ENCODE peak calls at places on chromosomes 4 and X, in five cellular contexts. G is A549, A is upper lobe of right lung, K is NCI-H2029 treated with DMSO at 0.1 percent for 48 hours, H is D341Med. Y is an unnamed sample.
A peak's percentile ranks its signal among the peaks of the same experiment; 100 is the strongest.

GRCh38 chr4:112252234-112252633 is 20.6 kb downstream of the AP1AR start:
- DNase-seq in G (no peak), A (no peak), K (no peak), H (no peak), Y (no peak)

GRCh38 chr4:48546336-48546735 is 56.3 kb downstream of the ZAR1 start:
- DNase-seq in G (peak; percentile 42), A (no peak), K (no peak), H (peak; percentile 35), Y (peak; percentile 25)

GRCh38 chrX:154368630-154369452 is 5.6 kb downstream of the FLNA start:
- DNase-seq in G (peak; percentile 87), A (peak; percentile 90), K (no peak), H (no peak), Y (no peak)

GRCh38 chr4:23006756-23007155 is 314.0 kb downstream of the GBA3 start:
- DNase-seq in G (no peak), A (no peak), K (no peak), H (no peak), Y (no peak)

GRCh38 chr4:306551-306961 is 1.3 kb upstream of the ZNF732 start:
- DNase-seq in G (no peak), A (no peak), K (no peak), H (no peak), Y (no peak)

GRCh38 chrX:106752101-106752678 is 25.7 kb downstream of the RNF128 start:
- DNase-seq in G (peak; percentile 4), A (no peak), K (no peak), H (no peak), Y (no peak)

GRCh38 chrX:83892433-83892832 is 31.5 kb downstream of the CYLC1 start:
- DNase-seq in G (no peak), A (no peak), K (no peak), H (no peak), Y (no peak)

GRCh38 chr4:51842167-51842553 is 793 bp upstream of the DCUN1D4 start:
- DNase-seq in G (peak; percentile 2), A (no peak), K (no peak), H (no peak), Y (no peak)

GRCh38 chr4:56434599-56435000 is 815 bp downstream of the PPAT start:
- DNase-seq in G (no peak), A (no peak), K (peak; percentile 22), H (no peak), Y (no peak)

GRCh38 chr4:6044805-6045204 is 26.6 kb upstream of the C4orf50 start:
- DNase-seq in G (no peak), A (no peak), K (no peak), H (no peak), Y (no peak)

GRCh38 chr4:28555851-28556250 is 1695.2 kb downstream of the STIM2 start:
- DNase-seq in G (no peak), A (no peak), K (no peak), H (no peak), Y (no peak)

GRCh38 chr4:186591651-186592050 is 36.3 kb upstream of the MTNR1A start:
- DNase-seq in G (no peak), A (no peak), K (no peak), H (no peak), Y (no peak)

GRCh38 chr4:127140306-127140705 is 492.5 kb upstream of the INTU start:
- DNase-seq in G (peak; percentile 20), A (no peak), K (peak; percentile 50), H (no peak), Y (no peak)

GRCh38 chr4:149264093-149264733 is 551.4 kb downstream of the IQCM start:
- DNase-seq in G (peak; percentile 55), A (no peak), K (no peak), H (peak; percentile 65), Y (peak; percentile 16)

GRCh38 chrX:2608638-2609430 is 82.3 kb upstream of the CD99 start:
- DNase-seq in G (peak; percentile 89), A (peak; percentile 96), K (no peak), H (peak; percentile 96), Y (peak; percentile 69)

GRCh38 chr4:81215936-81216335 is 914 bp upstream of the PRKG2 start:
- DNase-seq in G (no peak), A (no peak), K (no peak), H (no peak), Y (no peak)

GRCh38 chr4:23881674-23882337 is 8.0 kb downstream of the PPARGC1A start:
- DNase-seq in G (no peak), A (no peak), K (peak; percentile 49), H (no peak), Y (no peak)

GRCh38 chr4:64230709-64231310 is 178.4 kb downstream of the TECRL start:
- DNase-seq in G (peak; percentile 14), A (no peak), K (no peak), H (peak; percentile 24), Y (no peak)

GRCh38 chr4:54226399-54227260 is 2.5 kb upstream of the PDGFRA start:
- DNase-seq in G (no peak), A (peak; percentile 74), K (no peak), H (peak; percentile 25), Y (no peak)

GRCh38 chr4:84971319-84971932 is 4.9 kb upstream of the WDFY3 start:
- DNase-seq in G (peak; percentile 40), A (no peak), K (peak; percentile 57), H (peak; percentile 35), Y (no peak)

GRCh38 chr4:106095408-106095807 is 200.1 kb downstream of the NPNT start:
- DNase-seq in G (no peak), A (no peak), K (no peak), H (no peak), Y (no peak)

GRCh38 chr4:55920571-55920970 is 28.2 kb upstream of the CEP135 start:
- DNase-seq in G (peak; percentile 2), A (no peak), K (no peak), H (no peak), Y (no peak)

GRCh38 chrX:100944601-100945000 is 15.9 kb upstream of the XKRX start:
- DNase-seq in G (no peak), A (no peak), K (no peak), H (no peak), Y (no peak)

GRCh38 chr4:77625485-77625884 is 19.9 kb downstream of the CXCL13 start:
- DNase-seq in G (no peak), A (no peak), K (no peak), H (no peak), Y (no peak)

GRCh38 chr4:123453006-123453685 is 56.6 kb downstream of the SPRY1 start:
- DNase-seq in G (no peak), A (no peak), K (no peak), H (no peak), Y (no peak)

GRCh38 chrX:137428777-137429564 is 137.0 kb upstream of the ZIC3 start:
- DNase-seq in G (no peak), A (no peak), K (no peak), H (no peak), Y (no peak)

GRCh38 chr4:114078636-114079035 is 99.2 kb upstream of the ARSJ start:
- DNase-seq in G (no peak), A (no peak), K (no peak), H (no peak), Y (no peak)

GRCh38 chrX:40245411-40246140 is 147.8 kb upstream of the BCOR start:
- DNase-seq in G (no peak), A (peak; percentile 62), K (no peak), H (no peak), Y (peak; percentile 12)

GRCh38 chr4:87322754-87323153 is at the start of gene HSD17B13:
- DNase-seq in G (no peak), A (no peak), K (no peak), H (no peak), Y (no peak)

GRCh38 chr4:53476232-53477037 is 99.0 kb downstream of the FIP1L1 start:
- DNase-seq in G (peak; percentile 2), A (no peak), K (no peak), H (no peak), Y (no peak)

GRCh38 chr4:55733874-55734437 is 85.6 kb upstream of the EXOC1L start:
- DNase-seq in G (peak; percentile 56), A (peak; percentile 78), K (peak; percentile 4), H (no peak), Y (no peak)

GRCh38 chr4:96354036-96354712 is 514.3 kb downstream of the PDHA2 start:
- DNase-seq in G (no peak), A (no peak), K (peak; percentile 6), H (no peak), Y (no peak)

GRCh38 chr4:120864969-120865368 is 57.6 kb downstream of the PRDM5 start:
- DNase-seq in G (no peak), A (no peak), K (no peak), H (no peak), Y (no peak)

GRCh38 chrX:459611-460010 is 72.9 kb upstream of the PPP2R3B start:
- DNase-seq in G (no peak), A (no peak), K (no peak), H (no peak), Y (no peak)

GRCh38 chrX:32576885-32577284 is 634.5 kb downstream of the DMD start:
- DNase-seq in G (no peak), A (no peak), K (no peak), H (no peak), Y (no peak)

GRCh38 chr4:142435599-142436235 is 410.4 kb downstream of the INPP4B start:
- DNase-seq in G (no peak), A (no peak), K (no peak), H (peak; percentile 37), Y (no peak)

GRCh38 chr4:128782076-128782715 is 27.3 kb upstream of the JADE1 start:
- DNase-seq in G (peak; percentile 38), A (no peak), K (no peak), H (peak; percentile 41), Y (no peak)

GRCh38 chrX:37476571-37477188 is 94.8 kb upstream of the LANCL3 start:
- DNase-seq in G (no peak), A (no peak), K (no peak), H (no peak), Y (no peak)

GRCh38 chr4:130141651-130142050 is 1045.7 kb downstream of the C4orf33 start:
- DNase-seq in G (no peak), A (no peak), K (no peak), H (no peak), Y (no peak)

GRCh38 chr4:185186769-185187168 is 17.0 kb downstream of the CFAP97 start:
- DNase-seq in G (no peak), A (no peak), K (no peak), H (no peak), Y (no peak)

Y was measured in neural crest cell.